ENCODE peak calls at places on chromosomes 11 and 22, in ten cellular contexts. F, Y, K, O, X, C, P, L, B and Z are unnamed samples.

GRCh38 chr11:134560066-134560465 is 148.0 kb upstream of the B3GAT1 start:
- DNase-seq in F (no peak), Y (no peak), K (no peak), O (peak; percentile 4), X (no peak), C (no peak), P (no peak), L (no peak), B (no peak), Z (no peak)

GRCh38 chr11:75320046-75320618 is 31.3 kb downstream of the ARRB1 start:
- DNase-seq in F (no peak), Y (no peak), K (no peak), O (no peak), X (no peak), C (no peak), P (peak; percentile 20), L (no peak), B (no peak), Z (no peak)

GRCh38 chr11:133814588-133814987 is 30.7 kb downstream of the SPATA19 start:
- DNase-seq in F (no peak), Y (no peak), K (no peak), O (no peak), X (no peak), C (no peak), P (no peak), L (no peak), B (no peak), Z (no peak)

GRCh38 chr22:41479671-41480396 is 10.9 kb downstream of the ACO2 start:
- DNase-seq in F (no peak), Y (no peak), K (peak; percentile 88), O (no peak), X (no peak), C (peak; percentile 49), P (no peak), L (no peak), B (peak; percentile 86), Z (peak; percentile 75)

GRCh38 chr11:60875366-60875720 is 8.0 kb downstream of the ZP1 start:
- DNase-seq in F (no peak), Y (no peak), K (no peak), O (no peak), X (no peak), C (no peak), P (no peak), L (no peak), B (no peak), Z (no peak)

GRCh38 chr11:70470127-70470526 is 71.8 kb downstream of the CTTN start:
- DNase-seq in F (no peak), Y (no peak), K (peak; percentile 39), O (no peak), X (no peak), C (no peak), P (no peak), L (no peak), B (no peak), Z (peak; percentile 24)

GRCh38 chr11:75554258-75555022 is 7.6 kb upstream of the SERPINH1 start:
- DNase-seq in F (peak; percentile 71), Y (no peak), K (peak; percentile 100), O (peak; percentile 96), X (peak; percentile 82), C (peak; percentile 99), P (peak; percentile 95), L (peak; percentile 25), B (peak; percentile 95), Z (peak; percentile 100)

GRCh38 chr11:27317751-27318150 is 45.3 kb downstream of the CCDC34 start:
- DNase-seq in F (peak; percentile 5), Y (no peak), K (peak; percentile 64), O (no peak), X (no peak), C (peak; percentile 79), P (no peak), L (no peak), B (no peak), Z (peak; percentile 78)

GRCh38 chr22:37401401-37401859 is 25.8 kb downstream of the ELFN2 start:
- DNase-seq in F (no peak), Y (no peak), K (peak; percentile 93), O (peak; percentile 36), X (no peak), C (peak; percentile 14), P (peak; percentile 33), L (no peak), B (no peak), Z (peak; percentile 56)

GRCh38 chr11:783581-784015 is 6.3 kb downstream of the CEND1 start:
- DNase-seq in F (no peak), Y (peak; percentile 29), K (peak; percentile 81), O (peak; percentile 50), X (peak; percentile 82), C (peak; percentile 80), P (peak; percentile 83), L (no peak), B (peak; percentile 73), Z (peak; percentile 94)

GRCh38 chr11:27312110-27312509 is 50.9 kb downstream of the CCDC34 start:
- DNase-seq in F (no peak), Y (no peak), K (no peak), O (no peak), X (no peak), C (peak; percentile 27), P (no peak), L (no peak), B (no peak), Z (no peak)